ENCODE peak calls at places on chromosomes 3 and 15, in four cellular contexts. N, G, U and I are unnamed samples.

GRCh38 chr3:56833031-56833430 is 31.3 kb upstream of the ARHGEF3 start:
- DNase-seq in N (no peak), U (no peak), G (no peak), I (no peak)

GRCh38 chr15:70247281-70247680 is 149.6 kb upstream of the TLE3 start:
- DNase-seq in N (no peak), U (no peak), G (no peak), I (no peak)

GRCh38 chr3:122893754-122894668 is 99.1 kb downstream of the SLC49A4 start:
- DNase-seq in U (peak; percentile 31), N (peak; percentile 58), G (peak; percentile 36), I (no peak)

GRCh38 chr15:25470230-25470629 is 31.4 kb upstream of the UBE3A start:
- DNase-seq in G (no peak), U (no peak), N (no peak), I (no peak)

GRCh38 chr3:124592658-124593441 is 137.4 kb upstream of the UMPS start:
- DNase-seq in U (no peak), N (no peak), G (no peak), I (no peak)

GRCh38 chr3:125143982-125144652 is 68.4 kb downstream of the SLC12A8 start:
- DNase-seq in G (no peak), U (no peak), N (no peak), I (no peak)

GRCh38 chr15:80695911-80696651 is 971 bp downstream of the ABHD17C start:
- DNase-seq in U (no peak), N (peak; percentile 3), G (peak; percentile 25), I (no peak)

GRCh38 chr3:187942658-187943241 is 197.5 kb upstream of the BCL6 start:
- DNase-seq in N (no peak), G (no peak), U (no peak), I (no peak)

GRCh38 chr15:31299588-31300207 is 26.9 kb upstream of the KLF13 start:
- DNase-seq in N (no peak), G (no peak), U (no peak), I (no peak)

GRCh38 chr3:56810912-56811544 is 9.3 kb upstream of the ARHGEF3 start:
- DNase-seq in N (no peak), G (no peak), U (no peak), I (no peak)

GRCh38 chr3:59872121-59872520 is 822.3 kb upstream of the CFAP20DC start:
- DNase-seq in G (no peak), U (no peak), N (no peak), I (no peak)

GRCh38 chr3:140917769-140918168 is 23.9 kb upstream of the SLC25A36 start:
- DNase-seq in G (peak; percentile 60), U (no peak), N (no peak), I (no peak)

GRCh38 chr15:71344316-71344715 is 229.0 kb downstream of the THSD4 start:
- DNase-seq in U (no peak), N (no peak), G (no peak), I (no peak)

GRCh38 chr15:33201376-33202189 is 7.1 kb upstream of the FMN1 start:
- DNase-seq in N (peak; percentile 77), U (no peak), G (no peak), I (no peak)

GRCh38 chr3:46845860-46846623 is 17.2 kb downstream of the MYL3 start:
- DNase-seq in N (peak; percentile 37), U (peak; percentile 44), G (peak; percentile 82), I (peak; percentile 71)

GRCh38 chr3:4838621-4839022 is 140.6 kb upstream of the BHLHE40 start:
- DNase-seq in G (no peak), N (no peak), U (no peak), I (no peak)

GRCh38 chr3:126015075-126015474 is 46.1 kb downstream of the ROPN1B start:
- DNase-seq in G (no peak), U (no peak), N (no peak), I (no peak)

GRCh38 chr3:30437172-30437571 is 169.2 kb upstream of the TGFBR2 start:
- DNase-seq in U (no peak), G (no peak), N (no peak), I (no peak)

GRCh38 chr3:58183221-58183620 is 27.6 kb downstream of the DNASE1L3 start:
- DNase-seq in N (no peak), U (no peak), G (no peak), I (no peak)

GRCh38 chr3:64290864-64291263 is 65.6 kb upstream of the PRICKLE2 start:
- DNase-seq in N (no peak), G (no peak), U (no peak), I (no peak)

GRCh38 chr15:100760357-100760903 is 119.2 kb upstream of the ALDH1A3 start:
- DNase-seq in U (no peak), N (no peak), G (no peak), I (no peak)

GRCh38 chr3:154105218-154105975 is 15.8 kb upstream of the ARHGEF26 start:
- DNase-seq in G (no peak), N (no peak), U (no peak), I (no peak)

GRCh38 chr3:123678108-123678511 is 93.3 kb upstream of the HACD2 start:
- DNase-seq in N (peak; percentile 87), U (peak; percentile 74), G (no peak), I (no peak)

GRCh38 chr15:49927462-49927861 is 191.6 kb downstream of the ATP8B4 start:
- DNase-seq in N (peak; percentile 21), U (peak; percentile 91), G (no peak), I (no peak)

GRCh38 chr3:71754610-71755253 is 1.1 kb downstream of the GPR27 start:
- DNase-seq in N (no peak), G (no peak), U (no peak), I (no peak)

GRCh38 chr3:59771760-59772159 is 721.9 kb upstream of the CFAP20DC start:
- DNase-seq in G (no peak), N (peak; percentile 79), U (peak; percentile 68), I (no peak)

GRCh38 chr3:44090036-44090435 is 151.7 kb upstream of the TOPAZ1 start:
- DNase-seq in G (no peak), U (no peak), N (no peak), I (no peak)

GRCh38 chr3:143538577-143538981 is 309.7 kb downstream of the SLC9A9 start:
- DNase-seq in N (no peak), G (no peak), U (peak; percentile 51), I (no peak)

GRCh38 chr15:85550283-85550682 is 169.9 kb downstream of the AKAP13 start:
- DNase-seq in G (no peak), U (no peak), N (no peak), I (no peak)

GRCh38 chr3:184338538-184338945 is 1.1 kb downstream of the FAM131A start:
- DNase-seq in G (peak; percentile 85), N (no peak), U (no peak), I (no peak)